ENCODE peak calls at places on chromosome 4, in six cellular contexts. Z, B, I, M, D and E are unnamed samples.

GRCh38 chr4:166078956-166079355 is 205.9 kb downstream of the TLL1 start:
- DNase-seq in D (no peak), M (no peak), I (peak; percentile 6), Z (no peak), B (no peak), E (peak; percentile 3)

GRCh38 chr4:6331018-6331417 is 61.4 kb downstream of the WFS1 start:
- DNase-seq in D (no peak), M (no peak), I (no peak), B (peak; percentile 56), Z (no peak), E (peak; percentile 17)

GRCh38 chr4:102815981-102816380 is 11.4 kb downstream of the UBE2D3 start:
- DNase-seq in B (no peak), D (no peak), Z (no peak), I (peak; percentile 86), M (no peak), E (peak; percentile 95)

GRCh38 chr4:112112590-112113170 is 32.6 kb upstream of the FAM241A start:
- DNase-seq in M (no peak), D (no peak), B (no peak), Z (no peak), I (peak; percentile 5), E (no peak)

GRCh38 chr4:180695851-180696250 is 1547.4 kb upstream of the TENM3 start:
- DNase-seq in B (no peak), I (peak; percentile 92), D (no peak), Z (no peak), M (no peak), E (peak; percentile 0)

GRCh38 chr4:79358438-79358837 is 32.6 kb upstream of the NAA11 start:
- DNase-seq in D (no peak), I (no peak), Z (no peak), M (no peak), B (no peak), E (no peak)

GRCh38 chr4:140743194-140743931 is 12.8 kb downstream of the TBC1D9 start:
- DNase-seq in I (peak; percentile 36), D (no peak), B (peak; percentile 89), M (no peak), Z (no peak), E (peak; percentile 35)

GRCh38 chr4:8736083-8736825 is 135.4 kb downstream of the HMX1 start:
- DNase-seq in M (no peak), I (no peak), D (no peak), Z (no peak), B (no peak), E (no peak)

GRCh38 chr4:140250989-140251552 is 97.1 kb upstream of the MAML3 start:
- DNase-seq in I (no peak), Z (no peak), D (no peak), B (no peak), M (no peak), E (no peak)

GRCh38 chr4:150578745-150579470 is 3.0 kb upstream of the MAB21L2 start:
- DNase-seq in I (no peak), D (no peak), Z (no peak), M (no peak), B (no peak), E (no peak)

GRCh38 chr4:56612282-56612681 is 68.8 kb downstream of the HOPX start:
- DNase-seq in B (no peak), M (no peak), I (no peak), Z (no peak), D (no peak), E (no peak)

GRCh38 chr4:128525939-128526630 is 238.5 kb upstream of the PGRMC2 start:
- DNase-seq in B (no peak), Z (no peak), D (no peak), I (no peak), M (no peak), E (no peak)

GRCh38 chr4:105637409-105638258 is 70.9 kb downstream of the INTS12 start:
- DNase-seq in M (peak; percentile 72), I (peak; percentile 60), D (peak; percentile 13), Z (peak; percentile 53), B (peak; percentile 79), E (no peak)

GRCh38 chr4:42609051-42609450 is 47.9 kb downstream of the ATP8A1 start:
- DNase-seq in Z (no peak), M (no peak), B (no peak), D (no peak), I (no peak), E (no peak)

GRCh38 chr4:6986067-6986780 is 56.9 kb upstream of the TADA2B start:
- DNase-seq in B (no peak), D (peak; percentile 61), M (no peak), I (peak; percentile 80), Z (no peak), E (peak; percentile 74)

GRCh38 chr4:21802406-21802805 is 146.2 kb downstream of the KCNIP4 start:
- DNase-seq in I (peak; percentile 54), B (no peak), M (no peak), D (no peak), Z (no peak), E (peak; percentile 71)

GRCh38 chr4:38133711-38134480 is 173.7 kb downstream of the PTTG2 start:
- DNase-seq in B (no peak), Z (peak; percentile 71), I (no peak), M (no peak), D (no peak), E (no peak)

GRCh38 chr4:76585270-76585669 is 150.2 kb downstream of the SHROOM3 start:
- DNase-seq in B (no peak), M (no peak), I (peak; percentile 83), Z (no peak), D (no peak), E (no peak)

GRCh38 chr4:76582817-76583087 is 147.7 kb downstream of the SHROOM3 start:
- DNase-seq in I (no peak), M (no peak), D (no peak), B (no peak), Z (no peak), E (no peak)

GRCh38 chr4:76584235-76585152 is 149.5 kb downstream of the SHROOM3 start:
- DNase-seq in I (no peak), Z (no peak), M (no peak), D (no peak), B (no peak), E (no peak)

GRCh38 chr4:76588268-76588667 is 153.2 kb downstream of the SHROOM3 start:
- DNase-seq in I (no peak), M (no peak), D (no peak), Z (no peak), B (no peak), E (no peak)

DNA sequence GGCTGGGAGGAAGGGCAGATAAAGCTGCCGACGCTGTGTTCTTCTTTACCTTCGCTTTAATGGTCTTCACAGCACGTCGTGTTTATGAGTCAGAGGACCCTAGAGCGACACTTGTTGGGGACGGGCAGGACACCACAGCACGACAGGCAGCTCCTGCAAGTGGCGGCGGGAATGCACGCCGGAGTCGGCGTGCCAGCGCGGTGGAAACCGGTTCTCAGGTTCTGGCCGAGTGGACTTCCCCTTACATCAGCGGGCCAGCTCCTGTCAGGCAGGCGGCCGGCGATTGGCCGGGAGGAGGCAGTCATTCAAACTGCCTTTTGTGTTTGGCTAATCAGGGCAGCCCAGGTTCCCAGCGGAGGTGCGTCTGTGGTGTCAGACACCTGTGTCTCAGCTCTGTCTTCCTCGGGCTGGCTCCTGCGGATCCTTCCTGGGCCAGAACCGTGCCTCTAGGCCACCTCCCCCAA is 150.9 kb downstream of the SHROOM3 start:
- DNase-seq in B (no peak), D (no peak), Z (peak; percentile 92), I (peak; percentile 45), M (peak; percentile 37), E (no peak)
- TF ChIP-seq CTCF in B (no peak), D (no peak), Z (peak; percentile 24), I (peak; percentile 39), M (no peak), E (no peak)

GRCh38 chr4:3070709-3071500 is 3.4 kb downstream of the HTT-AS start:
- DNase-seq in M (no peak), B (no peak), I (no peak), Z (no peak), D (no peak), E (peak; percentile 34)
- TF ChIP-seq CTCF in M (no peak), B (no peak), I (no peak), Z (no peak), D (no peak), E (no peak)

GRCh38 chr4:168790898-168791297 is 219.2 kb downstream of the CBR4 start:
- DNase-seq in M (no peak), B (no peak), I (no peak), D (no peak), Z (no peak), E (no peak)

GRCh38 chr4:168784786-168785461 is 225.1 kb downstream of the CBR4 start:
- DNase-seq in I (peak; percentile 70), M (no peak), B (no peak), Z (peak; percentile 15), D (no peak), E (no peak)

GRCh38 chr4:168791376-168791775 is 218.7 kb downstream of the CBR4 start:
- DNase-seq in M (no peak), I (no peak), Z (no peak), B (no peak), D (no peak), E (no peak)

GRCh38 chr4:168787334-168787733 is 222.7 kb downstream of the CBR4 start:
- DNase-seq in M (no peak), Z (no peak), D (no peak), I (no peak), B (no peak), E (no peak)

DNA sequence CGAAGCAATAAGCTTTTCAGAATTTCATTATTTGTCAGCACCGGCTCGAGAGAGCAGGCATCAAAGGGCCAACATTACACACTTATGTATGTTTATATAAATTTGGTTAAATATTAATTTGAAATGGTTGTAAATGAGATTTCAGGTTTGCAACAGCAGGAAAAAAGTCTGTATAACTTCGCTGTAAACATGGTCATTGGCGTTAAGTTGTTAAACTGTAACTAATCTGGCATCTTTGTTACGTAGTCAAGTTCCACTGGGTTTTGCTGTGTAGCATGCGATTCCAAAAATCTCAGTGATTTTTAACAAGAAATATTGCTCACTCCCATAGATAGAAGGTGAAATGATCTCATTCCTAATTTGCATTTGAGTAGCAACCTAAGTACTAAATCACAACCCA is 222.3 kb downstream of the CBR4 start:
- DNase-seq in D (no peak), M (no peak), B (no peak), I (peak; percentile 81), Z (no peak), E (peak; percentile 17)
- TF ChIP-seq CTCF in D (no peak), M (no peak), B (no peak), I (no peak), Z (no peak), E (no peak)

DNA sequence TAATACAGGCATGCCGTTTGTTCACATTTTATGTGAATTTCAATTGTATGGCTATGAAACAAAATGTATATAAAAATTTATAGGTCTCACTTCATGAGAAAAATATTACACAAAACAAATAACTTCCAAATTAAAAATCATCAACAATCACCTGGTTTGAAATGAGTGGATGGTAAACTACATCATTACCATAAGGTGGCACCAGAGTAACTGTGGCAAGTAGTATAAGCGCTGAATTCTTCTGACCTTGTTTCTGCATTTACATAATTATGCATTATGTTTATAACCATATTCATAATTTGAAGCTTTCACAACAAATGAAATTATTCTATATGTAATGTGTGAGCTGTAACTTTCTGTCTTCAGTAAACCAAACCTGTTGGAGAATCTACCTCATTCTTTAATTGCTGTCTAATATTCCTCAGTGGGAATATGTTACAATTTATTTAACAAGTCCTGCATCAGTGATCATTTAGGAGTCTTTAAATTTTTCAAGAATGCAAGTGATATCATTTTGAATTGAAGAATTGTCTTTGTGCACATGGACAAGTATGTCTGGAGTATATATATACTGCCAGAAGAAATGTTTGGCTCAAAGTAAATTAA is 55.2 kb downstream of the MMRN1 start:
- DNase-seq in Z (no peak), D (no peak), I (no peak), M (no peak), B (no peak), E (no peak)
- TF ChIP-seq CTCF in Z (no peak), D (no peak), I (peak; percentile 19), M (no peak), B (peak; percentile 63), E (peak; percentile 19)